ENCODE peak calls at places on chromosomes 4 and X, in six cellular contexts. One of them, this sample, is unnamed.

GRCh38 chr4:3623106-3623505 is 90.9 kb upstream of the LRPAP1 start:
- DNase-seq in mesendoderm: no peak
- DNase-seq in H1: no peak
- DNase-seq in IMR-90: no peak
- DNase-seq in trophoblast cell: no peak
- DNase-seq in mesenchymal stem cell: no peak
- DNase-seq in this sample: no peak

GRCh38 chrX:10582215-10582733 is 38.1 kb downstream of the MID1 start:
- DNase-seq in H1: no peak
- DNase-seq in mesendoderm: no peak
- DNase-seq in trophoblast cell: no peak
- DNase-seq in IMR-90: peak
- DNase-seq in mesenchymal stem cell: no peak
- DNase-seq in this sample: no peak

GRCh38 chrX:119790977-119791436 is 423 bp downstream of the RPL39 start:
- DNase-seq in mesenchymal stem cell: peak
- DNase-seq in IMR-90: peak
- DNase-seq in mesendoderm: peak
- DNase-seq in H1: no peak
- DNase-seq in trophoblast cell: peak
- DNase-seq in this sample: no peak

GRCh38 chr4:166862032-166862431 is 372.3 kb downstream of the SPOCK3 start:
- DNase-seq in trophoblast cell: no peak
- DNase-seq in mesenchymal stem cell: no peak
- DNase-seq in H1: no peak
- DNase-seq in IMR-90: no peak
- DNase-seq in mesendoderm: no peak
- DNase-seq in this sample: no peak

GRCh38 chr4:19375931-19376330 is 875.8 kb upstream of the SLIT2 start:
- DNase-seq in mesenchymal stem cell: no peak
- DNase-seq in trophoblast cell: no peak
- DNase-seq in H1: no peak
- DNase-seq in IMR-90: peak
- DNase-seq in mesendoderm: no peak
- DNase-seq in this sample: no peak

GRCh38 chrX:56281789-56282188 is 49.6 kb downstream of the KLF8 start:
- DNase-seq in trophoblast cell: peak
- DNase-seq in mesenchymal stem cell: peak
- DNase-seq in IMR-90: peak
- DNase-seq in H1: no peak
- DNase-seq in mesendoderm: peak
- DNase-seq in this sample: no peak

GRCh38 chrX:8364369-8365141 is 100.1 kb upstream of the VCX3B start:
- DNase-seq in mesendoderm: peak
- DNase-seq in IMR-90: no peak
- DNase-seq in trophoblast cell: peak
- DNase-seq in mesenchymal stem cell: peak
- DNase-seq in H1: peak
- DNase-seq in this sample: peak

GRCh38 chrX:103215768-103216085 is 819 bp downstream of the BEX4 start:
- DNase-seq in mesendoderm: no peak
- DNase-seq in trophoblast cell: no peak
- DNase-seq in H1: peak
- DNase-seq in IMR-90: no peak
- DNase-seq in mesenchymal stem cell: peak
- DNase-seq in this sample: peak

GRCh38 chrX:110284159-110284558 is 33.7 kb downstream of the AMMECR1 start:
- DNase-seq in IMR-90: peak
- DNase-seq in H1: no peak
- DNase-seq in trophoblast cell: peak
- DNase-seq in mesenchymal stem cell: peak
- DNase-seq in mesendoderm: peak
- DNase-seq in this sample: no peak

GRCh38 chr4:174398728-174399127 is 115.0 kb downstream of the CEP44 start:
- DNase-seq in IMR-90: peak
- DNase-seq in trophoblast cell: no peak
- DNase-seq in mesendoderm: no peak
- DNase-seq in H1: no peak
- DNase-seq in mesenchymal stem cell: peak
- DNase-seq in this sample: no peak

GRCh38 chrX:14412686-14413085 is 116.7 kb upstream of the GLRA2 start:
- DNase-seq in trophoblast cell: no peak
- DNase-seq in H1: no peak
- DNase-seq in mesendoderm: no peak
- DNase-seq in IMR-90: no peak
- DNase-seq in mesenchymal stem cell: no peak
- DNase-seq in this sample: no peak

GRCh38 chr4:5424901-5425300 is 283.5 kb downstream of the EVC2 start:
- DNase-seq in mesendoderm: no peak
- DNase-seq in mesenchymal stem cell: no peak
- DNase-seq in IMR-90: no peak
- DNase-seq in trophoblast cell: no peak
- DNase-seq in H1: no peak
- DNase-seq in this sample: no peak

GRCh38 chr4:65671402-65671801 is 1.1 kb upstream of the EPHA5 start:
- DNase-seq in mesendoderm: peak
- DNase-seq in H1: no peak
- DNase-seq in trophoblast cell: no peak
- DNase-seq in mesenchymal stem cell: no peak
- DNase-seq in IMR-90: no peak
- DNase-seq in this sample: no peak

GRCh38 chrX:20217279-20217678 is 49.4 kb downstream of the RPS6KA3 start:
- DNase-seq in H1: no peak
- DNase-seq in mesenchymal stem cell: peak
- DNase-seq in trophoblast cell: no peak
- DNase-seq in IMR-90: peak
- DNase-seq in mesendoderm: no peak
- DNase-seq in this sample: no peak

GRCh38 chr4:186203391-186203802 is 12.0 kb downstream of the CYP4V2 start:
- DNase-seq in IMR-90: peak
- DNase-seq in trophoblast cell: peak
- DNase-seq in mesendoderm: peak
- DNase-seq in mesenchymal stem cell: no peak
- DNase-seq in H1: no peak
- DNase-seq in this sample: no peak

GRCh38 chr4:150970685-150971151 is 44.4 kb downstream of the LRBA start:
- DNase-seq in mesenchymal stem cell: no peak
- DNase-seq in H1: no peak
- DNase-seq in trophoblast cell: no peak
- DNase-seq in IMR-90: no peak
- DNase-seq in mesendoderm: no peak
- DNase-seq in this sample: no peak

GRCh38 chr4:10192331-10192730 is 75.7 kb upstream of the WDR1 start:
- DNase-seq in H1: no peak
- DNase-seq in trophoblast cell: no peak
- DNase-seq in IMR-90: no peak
- DNase-seq in mesendoderm: no peak
- DNase-seq in mesenchymal stem cell: no peak
- DNase-seq in this sample: no peak

GRCh38 chrX:128518508-128518907 is 466.3 kb upstream of the ACTRT1 start:
- DNase-seq in H1: no peak
- DNase-seq in IMR-90: peak
- DNase-seq in mesenchymal stem cell: peak
- DNase-seq in mesendoderm: peak
- DNase-seq in trophoblast cell: peak
- DNase-seq in this sample: no peak

GRCh38 chrX:148995661-148996060 is 495.2 kb downstream of the AFF2 start:
- DNase-seq in H1: no peak
- DNase-seq in IMR-90: no peak
- DNase-seq in mesendoderm: no peak
- DNase-seq in trophoblast cell: no peak
- DNase-seq in mesenchymal stem cell: no peak
- DNase-seq in this sample: no peak

GRCh38 chrX:102138064-102138463 is 4.2 kb downstream of the TCEAL6 start:
- DNase-seq in mesendoderm: no peak
- DNase-seq in mesenchymal stem cell: no peak
- DNase-seq in trophoblast cell: no peak
- DNase-seq in IMR-90: no peak
- DNase-seq in H1: no peak
- DNase-seq in this sample: no peak

GRCh38 chr4:836781-837301 is 10.9 kb upstream of the CPLX1 start:
- DNase-seq in IMR-90: no peak
- DNase-seq in H1: no peak
- DNase-seq in trophoblast cell: no peak
- DNase-seq in mesendoderm: no peak
- DNase-seq in mesenchymal stem cell: no peak
- DNase-seq in this sample: no peak

GRCh38 chrX:21655901-21656586 is 2.1 kb downstream of the KLHL34 start:
- DNase-seq in H1: no peak
- DNase-seq in mesendoderm: no peak
- DNase-seq in trophoblast cell: no peak
- DNase-seq in IMR-90: no peak
- DNase-seq in mesenchymal stem cell: no peak
- DNase-seq in this sample: no peak

GRCh38 chrX:13570245-13570573 is 808 bp downstream of the EGFL6 start:
- DNase-seq in mesendoderm: no peak
- DNase-seq in mesenchymal stem cell: no peak
- DNase-seq in H1: no peak
- DNase-seq in trophoblast cell: no peak
- DNase-seq in IMR-90: no peak
- DNase-seq in this sample: no peak

GRCh38 chrX:124232523-124233201 is 99.8 kb upstream of the TEX13D start:
- DNase-seq in trophoblast cell: no peak
- DNase-seq in mesendoderm: peak
- DNase-seq in IMR-90: no peak
- DNase-seq in mesenchymal stem cell: no peak
- DNase-seq in H1: no peak
- DNase-seq in this sample: no peak

GRCh38 chrX:53695901-53696300 is 9.4 kb upstream of the HUWE1 start:
- DNase-seq in mesenchymal stem cell: no peak
- DNase-seq in H1: no peak
- DNase-seq in mesendoderm: no peak
- DNase-seq in trophoblast cell: no peak
- DNase-seq in IMR-90: no peak
- DNase-seq in this sample: no peak

GRCh38 chrX:150460781-150461180 is 97.7 kb downstream of the MAMLD1 start:
- DNase-seq in mesenchymal stem cell: no peak
- DNase-seq in IMR-90: no peak
- DNase-seq in H1: no peak
- DNase-seq in trophoblast cell: no peak
- DNase-seq in mesendoderm: no peak
- DNase-seq in this sample: no peak

GRCh38 chr4:76078033-76078613 is 3.6 kb downstream of the ART3 start:
- DNase-seq in mesendoderm: no peak
- DNase-seq in mesenchymal stem cell: no peak
- DNase-seq in IMR-90: no peak
- DNase-seq in trophoblast cell: no peak
- DNase-seq in H1: no peak
- DNase-seq in this sample: no peak

GRCh38 chr4:151045907-151046306 is 30.8 kb upstream of the LRBA start:
- DNase-seq in H1: peak
- DNase-seq in IMR-90: no peak
- DNase-seq in mesenchymal stem cell: no peak
- DNase-seq in trophoblast cell: no peak
- DNase-seq in mesendoderm: peak
- DNase-seq in this sample: no peak

GRCh38 chr4:128825226-128825625 is 15.7 kb downstream of the JADE1 start:
- DNase-seq in H1: no peak
- DNase-seq in mesendoderm: peak
- DNase-seq in mesenchymal stem cell: no peak
- DNase-seq in IMR-90: no peak
- DNase-seq in trophoblast cell: peak
- DNase-seq in this sample: no peak
- H3K4me3 ChIP-seq in H1: no peak
- H3K4me3 ChIP-seq in mesendoderm: no peak
- H3K4me3 ChIP-seq in mesenchymal stem cell: no peak
- H3K4me3 ChIP-seq in IMR-90: no peak
- H3K4me3 ChIP-seq in trophoblast cell: no peak
- H3K4me3 ChIP-seq in this sample: no peak

GRCh38 chr4:40056722-40057539 is at the start of gene N4BP2:
- DNase-seq in mesendoderm: peak
- DNase-seq in IMR-90: peak
- DNase-seq in mesenchymal stem cell: peak
- DNase-seq in H1: peak
- DNase-seq in trophoblast cell: peak
- DNase-seq in this sample: peak
- H2BK120ac ChIP-seq in mesendoderm: peak
- H2BK120ac ChIP-seq in IMR-90: peak
- H2BK120ac ChIP-seq in mesenchymal stem cell: peak
- H2BK120ac ChIP-seq in H1: peak
- H2BK120ac ChIP-seq in trophoblast cell: peak
- H2BK120ac ChIP-seq in this sample: peak

GRCh38 chr4:98929341-98930267 is 671 bp upstream of the EIF4E start:
- DNase-seq in H1: peak
- DNase-seq in mesenchymal stem cell: peak
- DNase-seq in mesendoderm: no peak
- DNase-seq in IMR-90: peak
- DNase-seq in trophoblast cell: peak
- DNase-seq in this sample: no peak

GRCh38 chr4:98930311-98930865 is 1.5 kb upstream of the EIF4E start:
- DNase-seq in mesenchymal stem cell: peak
- DNase-seq in IMR-90: no peak
- DNase-seq in H1: no peak
- DNase-seq in trophoblast cell: no peak
- DNase-seq in mesendoderm: no peak
- DNase-seq in this sample: no peak

GRCh38 chr4:98928505-98929340 is at the start of gene EIF4E:
- DNase-seq in mesenchymal stem cell: peak
- DNase-seq in trophoblast cell: peak
- DNase-seq in mesendoderm: peak
- DNase-seq in H1: peak
- DNase-seq in IMR-90: peak
- DNase-seq in this sample: peak

GRCh38 chr4:98932539-98932938 is 3.6 kb upstream of the EIF4E start:
- DNase-seq in mesenchymal stem cell: peak
- DNase-seq in H1: no peak
- DNase-seq in IMR-90: peak
- DNase-seq in mesendoderm: no peak
- DNase-seq in trophoblast cell: peak
- DNase-seq in this sample: no peak

GRCh38 chr4:98928131-98928504 is 815 bp downstream of the EIF4E start:
- DNase-seq in trophoblast cell: peak
- DNase-seq in IMR-90: peak
- DNase-seq in mesendoderm: peak
- DNase-seq in H1: no peak
- DNase-seq in mesenchymal stem cell: peak
- DNase-seq in this sample: peak
- H3K18ac ChIP-seq in trophoblast cell: peak
- H3K18ac ChIP-seq in IMR-90: peak
- H3K18ac ChIP-seq in mesendoderm: peak
- H3K18ac ChIP-seq in H1: peak
- H3K18ac ChIP-seq in mesenchymal stem cell: peak
- H3K18ac ChIP-seq in this sample: peak

GRCh38 chrX:66016905-66017658 is 22.8 kb downstream of the VSIG4 start:
- DNase-seq in trophoblast cell: no peak
- DNase-seq in mesendoderm: no peak
- DNase-seq in mesenchymal stem cell: no peak
- DNase-seq in H1: no peak
- DNase-seq in IMR-90: no peak
- DNase-seq in this sample: no peak
- H3K4me3 ChIP-seq in trophoblast cell: no peak
- H3K4me3 ChIP-seq in mesendoderm: no peak
- H3K4me3 ChIP-seq in mesenchymal stem cell: no peak
- H3K4me3 ChIP-seq in H1: no peak
- H3K4me3 ChIP-seq in IMR-90: no peak
- H3K4me3 ChIP-seq in this sample: no peak

DNA sequence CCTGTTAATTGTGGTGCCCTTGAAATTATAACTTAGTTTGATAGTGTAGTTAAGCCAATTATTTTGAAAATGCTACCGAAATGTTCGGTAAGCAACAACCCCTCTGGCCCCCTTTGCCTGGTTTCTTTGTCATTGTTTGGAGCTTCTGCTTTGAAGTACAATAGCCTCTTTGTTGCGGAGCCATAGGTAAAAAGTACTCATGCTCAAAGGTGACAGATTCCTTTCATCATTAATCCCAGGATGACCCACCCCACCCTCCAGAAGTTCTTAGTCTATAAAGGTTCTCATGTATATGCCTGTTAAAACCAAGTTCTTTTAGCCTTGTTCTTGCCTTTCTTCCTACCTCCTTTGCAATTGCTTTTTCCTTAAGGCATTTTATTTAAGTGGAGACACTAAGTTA is 42.4 kb upstream of the SMARCAD1 start:
- DNase-seq in H1: no peak
- DNase-seq in mesenchymal stem cell: no peak
- DNase-seq in trophoblast cell: no peak
- DNase-seq in IMR-90: no peak
- DNase-seq in mesendoderm: peak
- DNase-seq in this sample: no peak
- H2BK120ac ChIP-seq in H1: no peak
- H2BK120ac ChIP-seq in mesenchymal stem cell: no peak
- H2BK120ac ChIP-seq in trophoblast cell: no peak
- H2BK120ac ChIP-seq in IMR-90: no peak
- H2BK120ac ChIP-seq in mesendoderm: no peak
- H2BK120ac ChIP-seq in this sample: no peak

This sample was measured in neuronal stem cell.